ENCODE peak calls at places on chromosome 15, in four cellular contexts. F is naive thymus-derived CD4-positive, alpha-beta T cell; X is IMR-90; G is effector memory CD8-positive, alpha-beta T cell. T is an unnamed sample.
A peak's percentile ranks its signal among the peaks of the same experiment; 100 is the strongest.

GRCh38 chr15:92968926-92969664 is 69.0 kb downstream of the CHD2 start:
- ATAC-seq in F (peak; percentile 27), X (no peak), G (peak; percentile 27), T (peak; percentile 48)

GRCh38 chr15:65424683-65425082 is 1.9 kb upstream of the IGDCC4 start:
- ATAC-seq in F (no peak), X (no peak), G (no peak), T (no peak)

GRCh38 chr15:31228980-31229826 is 97.4 kb upstream of the KLF13 start:
- ATAC-seq in F (peak; percentile 46), X (no peak), G (peak; percentile 56), T (no peak)

GRCh38 chr15:77503764-77504163 is 83.1 kb downstream of the HMG20A start:
- ATAC-seq in F (no peak), X (no peak), G (no peak), T (no peak)

GRCh38 chr15:70271422-70272088 is 173.8 kb upstream of the TLE3 start:
- ATAC-seq in F (peak; percentile 54), X (peak; percentile 98), G (no peak), T (peak; percentile 92)

GRCh38 chr15:96345560-96346389 is 15.3 kb downstream of the NR2F2 start:
- ATAC-seq in F (peak; percentile 38), X (peak; percentile 46), G (no peak), T (peak; percentile 75)

GRCh38 chr15:76140069-76140454 is 80.3 kb downstream of the TMEM266 start:
- ATAC-seq in F (no peak), X (no peak), G (no peak), T (no peak)

GRCh38 chr15:41429003-41429890 is 12.4 kb downstream of the RTF1 start:
- ATAC-seq in F (no peak), X (no peak), G (peak; percentile 58), T (no peak)

GRCh38 chr15:64566629-64567427 is 106.5 kb downstream of the ZNF609 start:
- ATAC-seq in F (no peak), X (peak; percentile 24), G (no peak), T (no peak)

GRCh38 chr15:45151998-45152828 is 22.4 kb downstream of the DUOX1 start:
- ATAC-seq in F (no peak), X (no peak), G (no peak), T (no peak)

GRCh38 chr15:61654918-61655317 is 405.3 kb downstream of the VPS13C start:
- ATAC-seq in F (no peak), X (no peak), G (no peak), T (peak; percentile 50)

GRCh38 chr15:81221449-81221848 is 24.8 kb downstream of the IL16 start:
- ATAC-seq in F (no peak), X (no peak), G (no peak), T (peak; percentile 67)

GRCh38 chr15:62218841-62219240 is 53.8 kb upstream of the C2CD4B start:
- ATAC-seq in F (no peak), X (no peak), G (no peak), T (no peak)

GRCh38 chr15:58042006-58042405 is 23.5 kb downstream of the ALDH1A2 start:
- ATAC-seq in F (no peak), X (no peak), G (no peak), T (no peak)

GRCh38 chr15:43317566-43318184 is 12.7 kb downstream of the LCMT2 start:
- ATAC-seq in F (no peak), X (no peak), G (no peak), T (no peak)

GRCh38 chr15:100373942-100374341 is 32.2 kb upstream of the ADAMTS17 start:
- ATAC-seq in F (no peak), X (no peak), G (no peak), T (no peak)

GRCh38 chr15:90212221-90213079 is 11.3 kb downstream of the SEMA4B start:
- ATAC-seq in F (no peak), X (no peak), G (no peak), T (no peak)

GRCh38 chr15:66505430-66505811 is 295 bp downstream of the ZWILCH start:
- ATAC-seq in F (peak; percentile 14), X (peak; percentile 28), G (peak; percentile 9), T (peak; percentile 17)

GRCh38 chr15:57440167-57440566 is 63.9 kb downstream of the CGNL1 start:
- ATAC-seq in F (no peak), X (no peak), G (no peak), T (no peak)

GRCh38 chr15:29890761-29891457 is 68.6 kb upstream of the TJP1 start:
- ATAC-seq in F (no peak), X (no peak), G (no peak), T (no peak)

GRCh38 chr15:26661107-26661506 is 111.8 kb downstream of the GABRB3 start:
- ATAC-seq in F (no peak), X (no peak), G (no peak), T (no peak)

GRCh38 chr15:62799919-62800318 is 242.6 kb upstream of the TPM1 start:
- ATAC-seq in F (no peak), X (no peak), G (no peak), T (no peak)

GRCh38 chr15:66598095-66598815 is 32.5 kb upstream of the LCTL start:
- ATAC-seq in F (no peak), X (no peak), G (no peak), T (no peak)